ENCODE peak calls at places on chromosomes 6 and 20, in six cellular contexts. T is HCT116, M is upper lobe of left lung, U is HepG2, W is K562, K is GM12878. N is an unnamed sample.

GRCh38 chr6:743320-744096 is 50.6 kb upstream of the EXOC2 start:
- ATAC-seq in T (no peak), M (no peak), U (no peak), W (no peak), K (no peak), N (no peak)

GRCh38 chr6:52568320-52568719 is 8.5 kb downstream of the TRAM2 start:
- ATAC-seq in T (no peak), M (no peak), U (no peak), W (no peak), K (no peak), N (no peak)

GRCh38 chr6:152271681-152272464 is 365.3 kb downstream of the SYNE1 start:
- ATAC-seq in T (no peak), M (peak), U (no peak), W (no peak), K (peak), N (peak)

GRCh38 chr6:135680964-135681913 is 170.3 kb upstream of the PDE7B start:
- ATAC-seq in T (no peak), M (no peak), U (no peak), W (no peak), K (no peak), N (no peak)

GRCh38 chr20:51494241-51495110 is 48.0 kb downstream of the NFATC2 start:
- ATAC-seq in T (no peak), M (no peak), U (no peak), W (no peak), K (no peak), N (no peak)

GRCh38 chr6:33597551-33598322 is 17.7 kb upstream of the BAK1 start:
- ATAC-seq in T (no peak), M (no peak), U (no peak), W (no peak), K (no peak), N (no peak)

GRCh38 chr6:43229803-43230239 is 540 bp upstream of the DNPH1 start:
- ATAC-seq in T (peak), M (no peak), U (peak), W (peak), K (peak), N (no peak)

GRCh38 chr6:119533603-119534279 is 184.2 kb upstream of the MAN1A1 start:
- ATAC-seq in T (peak), M (peak), U (no peak), W (no peak), K (peak), N (peak)

GRCh38 chr6:160347259-160348208 is 644 bp upstream of the SLC22A3 start:
- ATAC-seq in T (no peak), M (peak), U (peak), W (no peak), K (no peak), N (peak)

GRCh38 chr6:112574190-112574589 is 227.1 kb downstream of the RFPL4B start:
- ATAC-seq in T (no peak), M (no peak), U (no peak), W (no peak), K (no peak), N (no peak)

GRCh38 chr20:19659468-19659867 is 98.6 kb upstream of the RIN2 start:
- ATAC-seq in T (no peak), M (no peak), U (no peak), W (no peak), K (peak), N (no peak)

GRCh38 chr6:5986847-5987246 is 19.9 kb downstream of the NRN1 start:
- ATAC-seq in T (no peak), M (no peak), U (no peak), W (no peak), K (no peak), N (no peak)

GRCh38 chr20:50112512-50113419 is at the start of gene UBE2V1:
- ATAC-seq in T (peak), M (peak), U (peak), W (peak), K (peak), N (peak)

GRCh38 chr20:22567944-22568871 is 16.2 kb downstream of the FOXA2 start:
- ATAC-seq in T (no peak), M (peak), U (no peak), W (no peak), K (no peak), N (no peak)

GRCh38 chr6:52403086-52403485 is 17.1 kb upstream of the EFHC1 start:
- ATAC-seq in T (no peak), M (no peak), U (no peak), W (no peak), K (no peak), N (no peak)

GRCh38 chr20:10427060-10427692 is 6.8 kb downstream of the MKKS start:
- ATAC-seq in T (peak), M (peak), U (peak), W (peak), K (peak), N (no peak)

GRCh38 chr20:34514897-34515483 is 1.2 kb upstream of the DYNLRB1 start:
- ATAC-seq in T (no peak), M (no peak), U (no peak), W (peak), K (no peak), N (no peak)

GRCh38 chr6:24568687-24569086 is 73.9 kb downstream of the ALDH5A1 start:
- ATAC-seq in T (no peak), M (no peak), U (peak), W (peak), K (no peak), N (no peak)

GRCh38 chr6:151044465-151045441 is 179.3 kb downstream of the MTHFD1L start:
- ATAC-seq in T (peak), M (no peak), U (peak), W (no peak), K (no peak), N (peak)

GRCh38 chr6:18958146-18958545 is 571.0 kb downstream of the RNF144B start:
- ATAC-seq in T (no peak), M (no peak), U (no peak), W (no peak), K (no peak), N (no peak)

GRCh38 chr6:98212468-98212867 is 621.9 kb upstream of the POU3F2 start:
- ATAC-seq in T (no peak), M (no peak), U (no peak), W (no peak), K (no peak), N (no peak)

GRCh38 chr6:50330963-50331362 is 281.2 kb upstream of the DEFB112 start:
- ATAC-seq in T (no peak), M (no peak), U (no peak), W (no peak), K (no peak), N (no peak)

GRCh38 chr20:41436679-41437078 is 70.1 kb upstream of the EMILIN3 start:
- ATAC-seq in T (no peak), M (no peak), U (no peak), W (no peak), K (no peak), N (no peak)

GRCh38 chr6:34182751-34183531 is 37.1 kb upstream of the GRM4 start:
- ATAC-seq in T (no peak), M (peak), U (no peak), W (peak), K (peak), N (no peak)

GRCh38 chr20:35615667-35616464 is at the start of gene SPAG4:
- ATAC-seq in T (peak), M (peak), U (peak), W (peak), K (peak), N (peak)

GRCh38 chr6:79495246-79495645 is 42.0 kb downstream of the LCA5 start:
- ATAC-seq in T (no peak), M (no peak), U (no peak), W (peak), K (no peak), N (no peak)

GRCh38 chr6:40599580-40599979 is 12.4 kb upstream of the LRFN2 start:
- ATAC-seq in T (no peak), M (no peak), U (peak), W (no peak), K (no peak), N (no peak)

GRCh38 chr6:137210903-137211302 is 8.3 kb downstream of the IFNGR1 start:
- ATAC-seq in T (no peak), M (peak), U (no peak), W (no peak), K (no peak), N (no peak)

GRCh38 chr20:561437-562231 is 18.0 kb upstream of the CSNK2A1 start:
- ATAC-seq in T (peak), M (peak), U (peak), W (peak), K (peak), N (peak)

GRCh38 chr6:75486850-75487568 is 6.6 kb downstream of the FILIP1 start:
- ATAC-seq in T (no peak), M (no peak), U (no peak), W (no peak), K (peak), N (no peak)

GRCh38 chr6:107290491-107290890 is 168.9 kb downstream of the PDSS2 start:
- ATAC-seq in T (no peak), M (no peak), U (no peak), W (peak), K (no peak), N (no peak)

GRCh38 chr6:113529879-113530278 is 327.3 kb upstream of the MARCKS start:
- ATAC-seq in T (no peak), M (no peak), U (no peak), W (no peak), K (no peak), N (no peak)

GRCh38 chr20:23212011-23212410 is 125.9 kb upstream of the CD93 start:
- ATAC-seq in T (no peak), M (no peak), U (no peak), W (no peak), K (no peak), N (no peak)

GRCh38 chr20:19540401-19540800 is 217.7 kb upstream of the RIN2 start:
- ATAC-seq in T (no peak), M (peak), U (no peak), W (no peak), K (peak), N (no peak)

DNA sequence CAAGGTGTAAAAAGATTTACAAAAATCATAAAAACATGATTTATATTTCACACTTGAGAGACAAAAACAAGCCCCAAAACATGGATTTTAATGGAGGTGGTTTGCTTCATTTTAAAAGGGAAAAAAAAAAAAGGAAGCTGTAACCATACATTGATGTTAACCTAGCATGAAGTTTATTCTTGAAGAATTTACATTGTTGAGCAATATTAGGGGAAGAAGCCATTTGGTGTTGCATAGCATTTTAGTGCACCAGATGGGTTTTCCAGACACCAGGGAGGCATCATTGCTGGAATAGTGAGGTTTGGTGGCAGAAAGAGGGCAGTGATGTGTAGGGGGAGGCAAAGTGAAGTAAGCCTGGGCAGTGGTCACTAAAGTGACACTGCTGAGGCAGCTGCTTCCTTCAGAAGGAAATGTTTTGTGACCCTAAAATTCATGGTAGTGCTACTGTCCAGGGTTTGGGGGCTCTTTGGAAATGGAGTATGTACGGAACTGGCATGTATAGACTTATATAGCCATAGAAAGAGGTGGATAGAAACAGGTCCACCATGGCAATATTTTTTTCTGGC is 2.5 kb downstream of the TOMM6 start:
- ATAC-seq in T (no peak), M (no peak), U (no peak), W (no peak), K (no peak), N (no peak)
- TF ChIP-seq POLR2AphosphoS5 in T (no peak), M (no peak), U (no peak), W (peak), K (no peak), N (no peak)

GRCh38 chr6:12114055-12114503 is 102.0 kb downstream of the HIVEP1 start:
- ATAC-seq in T (no peak), M (no peak), U (no peak), W (no peak), K (peak), N (no peak)
- TF ChIP-seq POLR2A in T (no peak), M (no peak), U (no peak), W (no peak), K (no peak), N (no peak)

GRCh38 chr6:56246941-56247653 is at the start of gene COL21A1:
- ATAC-seq in T (peak), M (peak), U (peak), W (no peak), K (peak), N (peak)
- TF ChIP-seq POLR2AphosphoS5 in T (no peak), M (no peak), U (no peak), W (no peak), K (no peak), N (peak)

GRCh38 chr6:168154263-168154917 is 75.4 kb upstream of the FRMD1 start:
- ATAC-seq in T (no peak), M (no peak), U (peak), W (no peak), K (no peak), N (no peak)
- TF ChIP-seq POLR2A in T (no peak), M (no peak), U (no peak), W (no peak), K (no peak), N (no peak)

DNA sequence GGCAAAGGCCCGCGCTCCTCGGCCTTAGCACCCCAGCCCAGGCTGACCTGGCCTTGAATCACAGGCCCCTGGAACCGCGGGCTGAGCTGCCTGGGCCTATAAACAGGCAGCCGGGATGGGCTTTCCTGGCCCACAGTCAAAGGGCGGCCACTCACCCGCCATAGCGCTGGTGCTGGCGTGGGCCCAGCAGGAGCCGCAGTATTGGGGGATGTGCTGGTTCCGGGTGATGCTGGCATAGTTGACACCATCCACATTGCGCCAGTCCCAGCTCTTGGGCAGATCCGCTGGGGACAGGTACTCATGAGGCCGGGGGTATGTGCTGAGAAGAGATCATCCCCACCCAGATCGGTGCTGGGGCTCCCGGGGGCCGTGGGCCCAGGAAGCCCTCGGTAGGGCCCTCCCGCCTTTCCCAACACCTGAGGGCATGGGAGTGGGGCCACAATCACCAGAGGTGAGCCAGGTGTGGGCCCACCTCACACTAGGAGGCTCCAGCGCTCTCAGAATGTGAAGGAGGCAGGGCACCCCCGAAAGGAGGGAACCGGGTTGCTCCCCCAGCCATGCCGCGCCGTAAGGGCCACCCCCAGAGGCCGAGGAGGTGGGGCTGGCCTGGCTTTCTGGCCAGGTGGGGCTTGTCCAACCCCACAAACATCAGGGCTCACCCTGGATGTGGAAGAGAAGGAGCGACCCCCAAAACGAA is 739 bp downstream of the CTSZ start:
- ATAC-seq in T (peak), M (peak), U (peak), W (peak), K (peak), N (no peak)
- TF ChIP-seq POLR2AphosphoS5 in T (no peak), M (no peak), U (no peak), W (no peak), K (peak), N (no peak)

DNA sequence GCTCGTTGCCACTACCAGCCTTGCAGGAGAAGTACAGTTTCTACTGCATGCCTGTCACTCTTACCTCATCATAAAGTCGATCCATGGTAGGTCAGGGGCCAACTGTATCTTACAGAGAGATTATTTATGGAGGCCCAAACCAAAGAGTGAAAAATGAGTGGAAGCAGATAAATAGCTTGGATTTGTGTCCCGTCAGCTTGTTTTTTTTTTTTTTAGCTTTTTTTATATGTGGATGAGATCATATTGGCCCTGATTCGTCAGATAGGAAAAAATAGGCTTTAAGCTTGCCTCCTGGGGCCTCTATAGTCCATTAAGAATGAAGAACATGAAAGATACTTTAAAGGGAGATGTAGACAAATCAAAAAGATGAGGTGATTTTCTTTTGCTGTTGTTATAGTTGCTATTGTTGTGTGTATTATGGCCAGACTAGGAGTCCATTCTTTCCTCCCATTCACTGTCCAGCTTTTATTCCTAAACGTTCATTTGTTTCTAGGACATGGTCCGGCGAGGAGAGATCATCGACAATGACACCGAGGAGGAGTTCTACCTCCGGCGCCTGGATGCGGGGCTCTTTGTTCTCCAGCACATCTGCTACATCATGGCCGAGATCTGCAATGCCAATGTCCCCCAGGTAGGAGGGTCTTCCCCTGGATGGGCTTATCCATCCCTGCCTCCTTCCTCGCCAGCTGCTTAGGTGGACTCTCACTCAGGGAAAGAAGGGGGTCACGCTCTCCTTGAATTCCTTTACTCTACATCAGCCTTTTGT is 43.3 kb upstream of the VSTM2L start:
- ATAC-seq in T (no peak), M (no peak), U (no peak), W (no peak), K (no peak), N (no peak)
- TF ChIP-seq POLR2A in T (no peak), M (no peak), U (no peak), W (no peak), K (no peak), N (no peak)